ENCODE peak calls at places on chromosomes 7 and 10, in six cellular contexts. H is fibroblast of mammary gland, B is cardiac fibroblast, Z is ureter, K is substantia nigra, I is WTC11. D is an unnamed sample.

GRCh38 chr7:81719865-81720264 is 50.0 kb downstream of the HGF start:
- DNase-seq in B (no peak), H (peak), Z (no peak), K (no peak), I (no peak), D (no peak)

GRCh38 chr10:4829954-4830353 is 3.9 kb downstream of the AKR1E2 start:
- DNase-seq in I (no peak), H (no peak), K (no peak), Z (no peak), B (no peak), D (no peak)

GRCh38 chr10:29344073-29344820 is 55.4 kb downstream of the LYZL1 start:
- DNase-seq in H (peak), K (no peak), I (peak), B (peak), Z (no peak), D (peak)

GRCh38 chr10:621500-621899 is 68.0 kb downstream of the DIP2C start:
- DNase-seq in I (no peak), K (no peak), Z (no peak), H (no peak), B (no peak), D (no peak)

GRCh38 chr7:142120474-142121000 is 9.0 kb downstream of the MGAM2 start:
- DNase-seq in I (no peak), B (no peak), K (no peak), H (no peak), Z (no peak), D (no peak)

GRCh38 chr10:29177266-29177832 is 111.5 kb upstream of the LYZL1 start:
- DNase-seq in B (no peak), I (no peak), K (no peak), H (no peak), Z (no peak), D (no peak)

GRCh38 chr7:155284496-155285274 is 13.0 kb upstream of the INSIG1 start:
- DNase-seq in Z (no peak), K (no peak), B (no peak), H (no peak), I (no peak), D (no peak)

GRCh38 chr10:125795111-125795510 is 19.5 kb upstream of the MMP21 start:
- DNase-seq in B (no peak), Z (no peak), I (no peak), H (no peak), K (peak), D (no peak)

GRCh38 chr10:7686351-7687171 is 16.6 kb upstream of the ITIH2 start:
- DNase-seq in B (no peak), K (no peak), H (no peak), Z (no peak), I (no peak), D (no peak)

GRCh38 chr7:7693881-7694280 is 24.5 kb downstream of the RPA3 start:
- DNase-seq in B (peak), H (peak), K (no peak), I (no peak), Z (no peak), D (peak)

GRCh38 chr7:66628361-66629221 is at the start of gene KCTD7:
- DNase-seq in B (peak), I (peak), H (peak), Z (peak), K (peak), D (peak)

GRCh38 chr10:110706690-110707098 is 62.6 kb downstream of the RBM20 start:
- DNase-seq in Z (no peak), B (peak), I (no peak), K (no peak), H (peak), D (peak)

GRCh38 chr7:95312561-95312960 is 11.8 kb downstream of the PON1 start:
- DNase-seq in Z (no peak), B (no peak), H (no peak), I (no peak), K (no peak), D (no peak)

GRCh38 chr10:49324711-49325110 is 25.7 kb downstream of the C10orf71 start:
- DNase-seq in H (no peak), B (no peak), Z (no peak), I (peak), K (no peak), D (peak)

GRCh38 chr7:100966542-100967291 is 2.6 kb upstream of the MUC12 start:
- DNase-seq in K (no peak), I (peak), B (no peak), Z (no peak), H (no peak), D (no peak)

GRCh38 chr7:54932818-54933543 is 85.8 kb upstream of the EGFR start:
- DNase-seq in H (peak), K (no peak), I (peak), Z (peak), B (peak), D (peak)

D was measured in HT1080.